ENCODE peak calls at places on chromosomes 12 and 14, in five cellular contexts. Z is hepatocyte, V is AG04450, H is esophagus squamous epithelium, E is cardiac muscle cell. A is an unnamed sample.

GRCh38 chr12:123105427-123105826 is 45.5 kb downstream of the PITPNM2 start:
- DNase-seq in H (no peak), Z (no peak), E (no peak), V (no peak), A (no peak)

GRCh38 chr12:122130150-122130549 is 43.9 kb downstream of the IL31 start:
- DNase-seq in H (no peak), E (no peak), Z (no peak), V (no peak), A (no peak)

GRCh38 chr12:81077329-81077685 is 572 bp upstream of the ACSS3 start:
- DNase-seq in E (peak; percentile 57), V (no peak), Z (no peak), H (no peak), A (no peak)

GRCh38 chr14:68544150-68544892 is 248.5 kb downstream of the ZFP36L1 start:
- DNase-seq in E (peak; percentile 99), Z (no peak), H (no peak), V (peak; percentile 97), A (peak; percentile 98)

GRCh38 chr12:121649819-121650353 is 19.6 kb downstream of the MORN3 start:
- DNase-seq in V (no peak), Z (no peak), H (no peak), E (no peak), A (no peak)

GRCh38 chr12:89765959-89766824 is 57.6 kb upstream of the ATP2B1 start:
- DNase-seq in H (no peak), Z (no peak), V (no peak), E (no peak), A (no peak)

GRCh38 chr14:75214558-75214957 is 38.1 kb upstream of the TMED10 start:
- DNase-seq in Z (no peak), V (no peak), H (no peak), E (no peak), A (no peak)

GRCh38 chr14:92517761-92518160 is 4.2 kb downstream of the RIN3 start:
- DNase-seq in V (no peak), Z (no peak), E (no peak), H (no peak), A (no peak)

GRCh38 chr12:10235761-10236631 is 23.3 kb downstream of the GABARAPL1 start:
- DNase-seq in H (no peak), V (no peak), E (peak; percentile 61), Z (peak; percentile 59), A (no peak)

GRCh38 chr12:88026196-88026595 is 3.0 kb downstream of the C12orf50 start:
- DNase-seq in E (no peak), V (no peak), H (no peak), Z (no peak), A (no peak)

GRCh38 chr12:110548678-110549077 is 34.4 kb downstream of the PPTC7 start:
- DNase-seq in V (no peak), Z (no peak), E (no peak), H (no peak), A (no peak)

GRCh38 chr12:15852383-15852782 is 29.8 kb upstream of the STRAP start:
- DNase-seq in Z (peak; percentile 21), V (no peak), H (no peak), E (peak; percentile 87), A (no peak)

GRCh38 chr12:28583771-28584261 is 393.6 kb downstream of the CCDC91 start:
- DNase-seq in V (no peak), H (no peak), E (peak; percentile 76), Z (peak; percentile 15), A (peak; percentile 77)

GRCh38 chr12:12720637-12721250 is 3.6 kb downstream of the CDKN1B start:
- DNase-seq in E (peak; percentile 35), H (no peak), Z (no peak), V (no peak), A (no peak)

GRCh38 chr12:122943196-122943595 is 23.1 kb downstream of the ABCB9 start:
- DNase-seq in V (no peak), E (peak; percentile 34), H (no peak), Z (no peak), A (no peak)

GRCh38 chr12:8913702-8914032 is 642 bp upstream of the PHC1 start:
- DNase-seq in H (no peak), V (no peak), E (no peak), Z (peak; percentile 5), A (no peak)

GRCh38 chr14:75201087-75201486 is 24.7 kb upstream of the TMED10 start:
- DNase-seq in E (peak; percentile 30), V (no peak), H (no peak), Z (peak; percentile 27), A (no peak)

GRCh38 chr12:1306096-1306495 is 288.3 kb downstream of the FBXL14 start:
- DNase-seq in E (peak; percentile 64), H (no peak), V (no peak), Z (no peak), A (no peak)

GRCh38 chr12:131628341-131628740 is 82.5 kb upstream of the SFSWAP start:
- DNase-seq in H (no peak), Z (no peak), E (no peak), V (no peak), A (no peak)
- H3K4me3 ChIP-seq in H (no peak overlapping the region), Z (no peak overlapping the region), E (no peak overlapping the region), V (no peak overlapping the region), A (no peak overlapping the region)

GRCh38 chr14:73372529-73372928 is 85.8 kb downstream of the NUMB start:
- DNase-seq in E (no peak), V (no peak), Z (no peak), H (no peak), A (no peak)

GRCh38 chr14:73370561-73370960 is 87.8 kb downstream of the NUMB start:
- DNase-seq in Z (no peak), H (no peak), E (no peak), V (no peak), A (no peak)

GRCh38 chr14:73365727-73366126 is 92.6 kb downstream of the NUMB start:
- DNase-seq in V (no peak), Z (no peak), H (no peak), E (peak; percentile 53), A (no peak)

GRCh38 chr14:73368621-73369020 is 89.7 kb downstream of the NUMB start:
- DNase-seq in E (peak; percentile 11), H (no peak), V (no peak), Z (no peak), A (no peak)

GRCh38 chr14:73369433-73369832 is 88.9 kb downstream of the NUMB start:
- DNase-seq in H (no peak), Z (no peak), E (no peak), V (no peak), A (no peak)
- TF ChIP-seq CTCF in H (no peak), Z (no peak), E (no peak), V (no peak), A (no peak)

GRCh38 chr12:54054442-54055332 is 1.1 kb downstream of the HOXC4 start:
- DNase-seq in V (no peak), Z (no peak), H (no peak), E (no peak), A (no peak)
- H3K4me3 ChIP-seq in V (no peak overlapping the region), Z (no peak overlapping the region), H (peak overlapping the region; percentile 70), E (no peak overlapping the region), A (peak overlapping the region; percentile 43)

DNA sequence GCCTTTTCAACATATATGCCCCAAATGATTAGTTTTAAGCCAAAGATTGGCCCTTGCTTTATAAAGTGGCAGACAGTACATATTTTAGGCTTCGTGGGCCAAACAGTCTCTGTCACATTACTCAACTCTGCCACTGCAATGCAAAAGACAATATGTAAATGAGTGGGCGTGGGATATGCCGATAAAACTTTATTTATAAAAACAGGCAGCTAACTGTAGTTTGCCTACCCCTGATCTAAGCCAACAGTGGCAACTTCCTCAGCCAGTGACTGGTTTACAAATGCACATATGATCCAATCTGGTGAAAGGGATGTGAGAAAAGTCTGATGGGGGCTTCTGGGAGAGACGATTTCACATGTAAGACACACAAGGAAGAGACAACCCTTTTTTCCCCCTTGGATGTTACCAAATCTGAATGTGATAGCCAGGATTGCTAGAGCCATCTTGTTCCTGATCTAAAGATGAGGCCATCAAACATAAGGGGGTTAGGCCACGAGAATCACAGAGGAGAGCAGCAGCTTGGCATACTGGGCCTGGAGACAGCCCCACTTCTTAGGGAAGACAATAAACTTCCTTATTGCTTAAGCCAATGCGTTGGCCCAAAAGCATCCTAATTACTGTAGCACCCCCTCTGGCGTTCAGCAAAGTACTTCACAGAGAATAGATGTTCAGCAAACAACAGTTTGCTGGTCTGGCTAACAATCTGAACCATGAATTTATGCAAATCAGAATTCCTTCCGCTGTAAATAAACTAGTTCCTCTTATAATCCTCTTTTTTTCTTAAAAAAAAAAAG is 75.2 kb upstream of the TMCC3 start:
- DNase-seq in H (no peak), V (no peak), E (peak; percentile 82), Z (peak; percentile 37), A (no peak)
- TF ChIP-seq CTCF in H (peak; percentile 46), V (peak; percentile 50), E (peak; percentile 59), Z (peak; percentile 23), A (peak; percentile 22)

GRCh38 chr12:39619660-39620433 is at the start of gene ABCD2:
- DNase-seq in E (peak; percentile 87), Z (peak; percentile 74), V (peak; percentile 16), H (no peak), A (peak; percentile 16)

GRCh38 chr12:39622306-39622705 is 2.7 kb upstream of the ABCD2 start:
- DNase-seq in Z (no peak), V (no peak), H (no peak), E (no peak), A (no peak)

GRCh38 chr12:39620664-39621658 is 1.4 kb upstream of the ABCD2 start:
- DNase-seq in Z (no peak), H (no peak), E (peak; percentile 10), V (no peak), A (no peak)

GRCh38 chr12:39623919-39624318 is 4.3 kb upstream of the ABCD2 start:
- DNase-seq in E (no peak), H (no peak), Z (no peak), V (no peak), A (no peak)

DNA sequence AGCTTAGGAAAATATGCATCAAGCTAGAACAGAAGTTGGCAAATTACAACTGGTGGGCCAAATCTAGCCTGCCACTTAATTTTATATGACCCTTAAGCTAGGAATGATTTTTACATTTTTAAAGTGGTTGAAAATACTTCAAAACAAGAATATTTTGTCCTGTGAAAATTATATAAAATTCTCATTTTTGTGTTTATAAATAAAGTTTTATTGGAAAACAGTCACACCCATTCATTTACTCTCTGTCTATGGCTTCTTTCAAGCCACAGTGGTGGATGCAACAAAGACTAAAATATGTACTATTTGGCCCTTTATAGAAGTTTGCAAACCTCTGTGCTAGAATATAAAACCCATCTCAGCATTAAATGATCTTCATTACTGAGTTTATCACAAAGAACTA is 2.1 kb upstream of the ABCD2 start:
- DNase-seq in Z (no peak), E (no peak), H (no peak), V (no peak), A (no peak)
- H3K4me3 ChIP-seq in Z (no peak overlapping the region), E (no peak overlapping the region), H (no peak overlapping the region), V (no peak overlapping the region), A (no peak overlapping the region)

A was measured in AG04449.